ENCODE peak calls at places on chromosomes 12 and 14, in eight cellular contexts. F is cardiac muscle cell; U is tibial nerve; G is CD4-positive, CD25-positive, alpha-beta regulatory T cell; K is fibroblast of lung; X is trophoblast cell; I is colonic mucosa; R is right cardiac atrium. V is an unnamed sample. For H3K4me1, the result is how much of the 10 kb centered on the place peaks cover.

GRCh38 chr14:96303981-96304380 is 48.0 kb downstream of the BDKRB1 start:
- DNase-seq in F (no peak), U (no peak), G (no peak), K (no peak), X (no peak), I (no peak), R (no peak), V (no peak)

GRCh38 chr14:25349269-25349668 is 299.3 kb upstream of the STXBP6 start:
- DNase-seq in F (no peak), U (no peak), G (no peak), K (no peak), X (no peak), I (no peak), R (no peak), V (no peak)

GRCh38 chr12:1573960-1574862 is 20.2 kb downstream of the FBXL14 start:
- DNase-seq in F (no peak), U (no peak), G (no peak), K (no peak), X (no peak), I (no peak), R (no peak), V (no peak)

GRCh38 chr14:50955373-50956043 is 11.2 kb upstream of the PYGL start:
- DNase-seq in F (peak), U (peak), G (no peak), K (peak), X (peak), I (peak), R (peak), V (peak)

GRCh38 chr12:49546481-49546880 is 7.7 kb downstream of the KCNH3 start:
- DNase-seq in F (no peak), U (no peak), G (no peak), K (no peak), X (no peak), I (no peak), R (no peak), V (no peak)

GRCh38 chr14:50944647-50945413 is 547 bp upstream of the PYGL start:
- DNase-seq in F (no peak), U (peak), G (no peak), K (peak), X (peak), I (peak), R (peak), V (peak)

GRCh38 chr12:102816816-102817434 is 100.1 kb downstream of the PAH start:
- DNase-seq in F (peak), U (no peak), G (no peak), K (peak), X (no peak), I (no peak), R (no peak), V (no peak)

GRCh38 chr12:31324845-31325523 is 966 bp downstream of the SINHCAF start:
- DNase-seq in F (peak), U (no peak), G (peak), K (peak), X (peak), I (peak), R (peak), V (peak)

GRCh38 chr14:36001936-36002335 is 174.6 kb downstream of the PTCSC3 start:
- DNase-seq in F (no peak), U (no peak), G (no peak), K (no peak), X (no peak), I (no peak), R (no peak), V (no peak)

GRCh38 chr12:49121047-49121696 is 10.0 kb downstream of the TUBA1B start:
- DNase-seq in F (peak), U (no peak), G (no peak), K (peak), X (no peak), I (peak), R (no peak), V (no peak)

GRCh38 chr12:111749391-111749790 is 17.3 kb upstream of the ALDH2 start:
- DNase-seq in F (no peak), U (no peak), G (no peak), K (no peak), X (no peak), I (no peak), R (no peak), V (no peak)

GRCh38 chr14:104171029-104171697 is 32.8 kb downstream of the KIF26A start:
- DNase-seq in F (peak), U (no peak), G (no peak), K (no peak), X (peak), I (no peak), R (no peak), V (no peak)

GRCh38 chr12:50132505-50133135 is 20.6 kb downstream of the COX14 start:
- DNase-seq in F (peak), U (no peak), G (peak), K (peak), X (no peak), I (no peak), R (no peak), V (no peak)

GRCh38 chr12:94184995-94185711 is 36.8 kb downstream of the PLXNC1 start:
- DNase-seq in F (no peak), U (no peak), G (no peak), K (no peak), X (no peak), I (peak), R (no peak), V (no peak)

GRCh38 chr12:131452444-131452860 is 258.4 kb upstream of the SFSWAP start:
- DNase-seq in F (peak), U (no peak), G (no peak), K (no peak), X (no peak), I (peak), R (no peak), V (peak)

GRCh38 chr14:67413806-67414769 is 2.1 kb upstream of the PLEK2 start:
- DNase-seq in F (no peak), U (no peak), G (no peak), K (peak), X (no peak), I (no peak), R (no peak), V (no peak)

GRCh38 chr12:46219892-46220655 is 48.8 kb downstream of the SLC38A1 start:
- DNase-seq in F (no peak), U (no peak), G (peak), K (peak), X (peak), I (no peak), R (no peak), V (no peak)

GRCh38 chr14:100762089-100762515 is 35.4 kb downstream of the DLK1 start:
- DNase-seq in F (no peak), U (no peak), G (no peak), K (peak), X (no peak), I (no peak), R (no peak), V (no peak)

GRCh38 chr12:82746668-82747067 is 60.0 kb downstream of the TMTC2 start:
- DNase-seq in F (no peak), U (no peak), G (no peak), K (no peak), X (no peak), I (no peak), R (no peak), V (no peak)

GRCh38 chr14:84343637-84344036 is 1186.3 kb upstream of the FLRT2 start:
- DNase-seq in F (no peak), U (no peak), G (no peak), K (peak), X (no peak), I (no peak), R (no peak), V (no peak)

GRCh38 chr12:101653503-101653902 is 43.9 kb upstream of the CHPT1 start:
- DNase-seq in F (no peak), U (no peak), G (no peak), K (no peak), X (no peak), I (peak), R (no peak), V (no peak)

GRCh38 chr12:107396991-107397390 is 288.6 kb upstream of the PWP1 start:
- DNase-seq in F (no peak), U (no peak), G (no peak), K (no peak), X (peak), I (no peak), R (no peak), V (no peak)

GRCh38 chr14:103385994-103386491 is 828 bp downstream of the MARK3 start:
- DNase-seq in F (peak), U (no peak), G (peak), K (peak), X (peak), I (peak), R (peak), V (peak)

GRCh38 chr14:31842905-31843304 is 234.2 kb upstream of the ARHGAP5 start:
- DNase-seq in F (no peak), U (no peak), G (no peak), K (peak), X (no peak), I (no peak), R (no peak), V (no peak)

GRCh38 chr12:104454997-104455396 is 1.8 kb upstream of the CHST11 start:
- DNase-seq in F (no peak), U (no peak), G (no peak), K (peak), X (peak), I (no peak), R (no peak), V (no peak)

GRCh38 chr14:78181270-78181669 is 11.1 kb downstream of the NRXN3 start:
- DNase-seq in F (no peak), U (no peak), G (no peak), K (no peak), X (no peak), I (no peak), R (no peak), V (no peak)

GRCh38 chr12:57210926-57211700 is 5.5 kb upstream of the NXPH4 start:
- DNase-seq in F (no peak), U (no peak), G (no peak), K (no peak), X (no peak), I (no peak), R (no peak), V (no peak)

GRCh38 chr14:101408077-101408831 is 153.0 kb upstream of the DIO3 start:
- DNase-seq in F (no peak), U (no peak), G (no peak), K (peak), X (no peak), I (no peak), R (no peak), V (no peak)

GRCh38 chr12:27277846-27278260 is 33.8 kb downstream of the STK38L start:
- DNase-seq in F (peak), U (no peak), G (no peak), K (peak), X (peak), I (peak), R (no peak), V (no peak)

GRCh38 chr12:19130224-19131019 is 889 bp downstream of the PLEKHA5 start:
- DNase-seq in F (peak), U (no peak), G (no peak), K (peak), X (no peak), I (peak), R (peak), V (peak)

GRCh38 chr12:92556622-92557421 is 146.0 kb upstream of the PLEKHG7 start:
- DNase-seq in F (no peak), U (no peak), G (no peak), K (no peak), X (no peak), I (no peak), R (no peak), V (no peak)

GRCh38 chr12:13277278-13277677 is 80.8 kb downstream of the EMP1 start:
- DNase-seq in F (no peak), U (no peak), G (no peak), K (no peak), X (no peak), I (no peak), R (no peak), V (no peak)

GRCh38 chr14:75822522-75823288 is 159.1 kb downstream of the TGFB3 start:
- DNase-seq in F (no peak), U (no peak), G (no peak), K (peak), X (no peak), I (no peak), R (peak), V (no peak)

GRCh38 chr14:53217283-53217994 is 64.3 kb upstream of the DDHD1 start:
- DNase-seq in F (peak), U (peak), G (peak), K (peak), X (peak), I (peak), R (peak), V (peak)

GRCh38 chr14:66563731-66564130 is 55.8 kb downstream of the GPHN start:
- DNase-seq in F (no peak), U (no peak), G (no peak), K (no peak), X (no peak), I (no peak), R (no peak), V (no peak)

GRCh38 chr14:68464716-68465115 is 328.2 kb downstream of the ZFP36L1 start:
- DNase-seq in F (no peak), U (no peak), G (no peak), K (peak), X (no peak), I (no peak), R (no peak), V (no peak)

GRCh38 chr12:86550222-86551145 is 294.3 kb upstream of the MGAT4C start:
- DNase-seq in F (no peak), U (no peak), G (no peak), K (no peak), X (no peak), I (no peak), R (peak), V (no peak)
- H3K4me1 ChIP-seq in F (under half), U (under half), G (under half), K (under half), X (under half), I (under half), R (under half), V (under half)

DNA sequence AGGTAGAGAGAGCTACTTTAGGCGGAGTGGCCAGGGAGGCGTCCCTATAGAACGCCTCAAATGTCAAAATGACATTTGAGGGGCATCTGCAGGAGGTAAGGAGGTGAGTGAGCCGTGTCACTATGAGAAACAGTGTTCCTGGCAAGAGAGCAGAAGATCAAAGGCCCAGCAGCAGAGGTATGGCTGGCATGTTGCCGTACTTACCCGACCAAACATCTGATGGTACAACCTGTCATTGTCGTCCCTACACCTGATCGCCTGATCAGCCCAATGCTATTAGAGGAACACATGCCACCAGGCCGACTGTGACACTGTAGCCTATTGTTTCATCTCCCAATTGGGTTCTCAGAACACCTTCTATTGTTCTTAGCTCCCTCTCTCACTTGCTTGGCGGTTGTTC is 33.9 kb upstream of the POC1B start:
- DNase-seq in F (no peak), U (no peak), G (no peak), K (no peak), X (no peak), I (no peak), R (no peak), V (no peak)
- H3K4me1 ChIP-seq in F (under half), U (under half), G (under half), K (under half), X (under half), I (under half), R (under half), V (under half)

DNA sequence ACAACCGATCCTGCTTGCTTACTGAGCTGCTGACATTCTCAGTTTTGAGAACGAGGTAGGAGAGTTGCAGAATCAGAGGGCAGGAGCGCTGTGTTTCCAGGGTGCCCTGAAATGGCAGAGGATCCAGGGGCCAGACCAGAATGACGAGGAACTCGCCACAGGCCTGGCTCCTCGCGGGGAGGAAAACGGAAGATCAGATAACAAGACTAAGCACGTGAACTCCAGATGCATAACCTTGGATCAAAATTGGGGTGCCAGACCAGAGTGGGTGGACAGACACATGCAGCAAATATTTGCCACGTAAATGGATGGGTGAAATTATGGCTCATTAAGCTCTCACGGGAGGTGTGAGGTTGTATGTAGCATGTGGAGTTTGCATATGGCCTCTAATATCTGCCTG is 46.5 kb downstream of the ELK3 start:
- DNase-seq in F (no peak), U (no peak), G (no peak), K (peak), X (no peak), I (no peak), R (no peak), V (no peak)
- H3K4me1 ChIP-seq in F (under half), U (under half), G (half or more), K (under half), X (under half), I (under half), R (under half), V (under half)

GRCh38 chr14:106442857-106443256 is 916.5 kb downstream of the TMEM121 start:
- DNase-seq in F (no peak), U (no peak), G (peak), K (no peak), X (no peak), I (no peak), R (no peak), V (peak)
- H3K4me1 ChIP-seq in F (under half), U (under half), G (under half), K (under half), X (under half), I (under half), R (under half), V (under half)